ENCODE peak calls at places on chromosomes 5 and 9, in ten cellular contexts. N, V, F, T, R, I, Q, G, D and L are unnamed samples. For H3K9me3, the result is how much of the 10 kb centered on the place peaks cover.

GRCh38 chr5:12316812-12317211 is 412.6 kb upstream of the CTNND2 start:
- DNase-seq in N (no peak), V (no peak), F (no peak), T (no peak), R (no peak), I (no peak), Q (no peak), G (no peak), D (no peak), L (no peak)

GRCh38 chr5:95963650-95964410 is 2.2 kb upstream of the ELL2 start:
- DNase-seq in N (no peak), V (no peak), F (no peak), T (no peak), R (no peak), I (no peak), Q (no peak), G (no peak), D (no peak), L (no peak)

GRCh38 chr5:179225387-179225786 is 119.9 kb downstream of the ADAMTS2 start:
- DNase-seq in N (no peak), V (no peak), F (no peak), T (no peak), R (peak), I (no peak), Q (no peak), G (peak), D (no peak), L (no peak)

GRCh38 chr9:121242955-121243346 is 25.0 kb upstream of the GSN start:
- DNase-seq in N (no peak), V (no peak), F (no peak), T (no peak), R (no peak), I (no peak), Q (no peak), G (no peak), D (no peak), L (no peak)

GRCh38 chr9:93954436-93955355 is at the start of gene BARX1:
- DNase-seq in N (no peak), V (no peak), F (no peak), T (no peak), R (no peak), I (no peak), Q (no peak), G (no peak), D (no peak), L (no peak)

GRCh38 chr5:78574731-78575161 is 73.8 kb downstream of the LHFPL2 start:
- DNase-seq in N (no peak), V (no peak), F (peak), T (no peak), R (no peak), I (no peak), Q (no peak), G (no peak), D (no peak), L (no peak)

GRCh38 chr5:82332889-82333619 is 54.9 kb upstream of the RPS23 start:
- DNase-seq in N (no peak), V (no peak), F (no peak), T (no peak), R (no peak), I (no peak), Q (no peak), G (no peak), D (no peak), L (no peak)

GRCh38 chr9:113690055-113690740 is 185.9 kb upstream of the ZNF618 start:
- DNase-seq in N (no peak), V (no peak), F (no peak), T (no peak), R (no peak), I (no peak), Q (no peak), G (no peak), D (no peak), L (no peak)

GRCh38 chr5:171269717-171270116 is 39.3 kb upstream of the TLX3 start:
- DNase-seq in N (no peak), V (no peak), F (no peak), T (no peak), R (no peak), I (no peak), Q (no peak), G (no peak), D (no peak), L (peak)

GRCh38 chr5:177489119-177489716 is 8.2 kb downstream of the PDLIM7 start:
- DNase-seq in N (peak), V (no peak), F (no peak), T (no peak), R (no peak), I (no peak), Q (peak), G (no peak), D (no peak), L (no peak)

GRCh38 chr5:133512896-133513295 is 99.4 kb downstream of the FSTL4 start:
- DNase-seq in N (no peak), V (no peak), F (no peak), T (no peak), R (no peak), I (no peak), Q (no peak), G (no peak), D (no peak), L (no peak)

GRCh38 chr5:18778226-18778625 is 1144.0 kb downstream of the TAF11L14 start:
- DNase-seq in N (no peak), V (no peak), F (no peak), T (no peak), R (no peak), I (no peak), Q (no peak), G (no peak), D (no peak), L (no peak)

GRCh38 chr5:18771097-18771610 is 1136.9 kb downstream of the TAF11L14 start:
- DNase-seq in N (no peak), V (no peak), F (no peak), T (no peak), R (no peak), I (no peak), Q (no peak), G (no peak), D (no peak), L (no peak)

DNA sequence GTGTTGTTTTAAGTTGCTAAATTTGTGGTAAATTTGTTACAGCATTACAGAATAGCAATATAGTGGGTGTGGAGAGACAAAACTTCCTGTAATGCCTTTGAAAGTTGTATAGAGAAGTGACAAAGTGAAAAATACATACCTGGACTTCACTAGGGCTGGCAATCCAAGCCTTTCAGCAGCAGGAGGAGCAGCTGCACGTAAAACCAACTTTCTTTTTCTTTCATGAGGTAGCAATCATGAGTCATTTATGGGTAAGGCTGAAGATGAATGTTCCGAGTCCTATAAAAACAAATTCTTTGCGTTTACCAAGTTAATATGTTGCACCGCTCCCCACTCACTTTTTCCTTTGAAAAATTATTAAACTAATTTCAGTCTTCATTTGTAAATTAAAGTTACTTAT is 1138.2 kb downstream of the TAF11L14 start:
- DNase-seq in N (peak), V (no peak), F (peak), T (no peak), R (no peak), I (no peak), Q (no peak), G (no peak), D (no peak), L (no peak)
- TF ChIP-seq CTCF in N (peak), V (no peak), F (no peak), T (no peak), R (no peak), I (no peak), Q (no peak), G (no peak), D (no peak), L (no peak)

DNA sequence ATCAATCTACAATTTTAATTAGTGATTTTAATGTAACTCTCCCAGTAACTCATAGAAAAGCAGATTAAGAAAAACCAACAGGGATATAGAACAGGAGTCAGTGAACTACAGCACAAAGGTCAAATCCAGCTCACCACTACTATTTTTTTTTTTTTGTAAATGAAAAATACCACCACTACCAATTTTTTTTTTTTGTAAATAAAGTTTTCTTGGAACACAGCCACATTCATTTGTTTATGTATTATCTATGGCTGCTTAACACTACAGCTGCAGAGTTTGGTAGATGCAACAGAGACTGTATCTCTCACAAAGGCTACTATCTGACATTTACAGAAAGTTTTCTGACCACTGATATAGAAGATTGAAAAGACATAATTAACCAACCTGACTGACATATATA is 11.7 kb downstream of the ZNF510 start:
- DNase-seq in N (no peak), V (no peak), F (no peak), T (no peak), R (no peak), I (no peak), Q (no peak), G (no peak), D (no peak), L (no peak)
- H3K9me3 ChIP-seq in N (half or more), V (under half), F (under half), T (under half), R (half or more), I (half or more), Q (under half), G (half or more), D (under half), L (under half)

GRCh38 chr5:74648835-74649286 is 8.3 kb upstream of the ENC1 start:
- DNase-seq in N (peak), V (peak), F (peak), T (no peak), R (no peak), I (no peak), Q (no peak), G (no peak), D (peak), L (no peak)
- H3K4me3 ChIP-seq in N (no peak), V (no peak), F (no peak), T (no peak), R (no peak), I (no peak), Q (no peak), G (no peak), D (no peak), L (no peak)

DNA sequence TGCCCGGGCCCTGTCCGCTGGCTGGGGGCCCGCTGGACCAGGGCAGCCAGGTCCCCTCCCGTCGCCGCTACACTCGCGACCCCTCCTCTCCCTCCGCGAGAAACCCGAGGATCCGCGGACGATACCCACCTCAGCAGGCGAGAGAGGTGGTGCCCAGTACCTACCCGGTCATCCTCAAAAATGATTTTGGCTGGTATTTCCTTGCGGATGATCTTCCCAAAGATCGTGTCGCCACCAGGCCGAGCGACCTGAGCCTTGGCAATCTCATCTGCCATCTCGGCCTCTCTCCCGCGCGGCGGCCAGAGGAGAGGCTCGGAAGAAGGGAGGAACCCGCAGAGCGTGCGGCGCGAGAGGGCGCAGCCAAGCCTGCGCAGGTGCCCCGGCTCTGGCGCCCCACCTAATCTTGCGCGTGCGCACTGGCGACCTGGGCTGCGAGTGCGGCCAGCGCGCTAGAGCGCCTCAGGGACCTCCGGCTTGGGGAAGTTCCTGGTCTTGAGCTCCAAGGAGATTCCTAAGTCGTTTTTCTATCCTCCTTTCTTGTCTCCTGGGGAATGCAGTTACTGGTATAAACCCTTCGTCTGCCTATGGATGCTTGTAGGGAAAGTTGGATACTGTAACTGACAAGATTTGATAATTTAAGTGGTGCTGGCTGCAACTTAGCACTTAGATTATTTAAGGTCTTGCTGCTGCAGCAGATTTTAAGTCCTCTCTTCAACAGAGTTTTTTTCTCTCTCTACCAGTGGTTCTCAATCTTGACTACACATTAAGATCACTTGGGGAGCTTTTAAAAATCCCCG is at the start of gene HINT1:
- DNase-seq in N (peak), V (peak), F (peak), T (peak), R (peak), I (peak), Q (peak), G (peak), D (peak), L (peak)
- TF ChIP-seq CTCF in N (peak), V (no peak), F (peak), T (peak), R (peak), I (no peak), Q (no peak), G (no peak), D (no peak), L (peak)

GRCh38 chr9:92846662-92847145 is 31.1 kb downstream of the ZNF484 start:
- DNase-seq in N (peak), V (no peak), F (no peak), T (no peak), R (no peak), I (no peak), Q (no peak), G (no peak), D (no peak), L (no peak)

DNA sequence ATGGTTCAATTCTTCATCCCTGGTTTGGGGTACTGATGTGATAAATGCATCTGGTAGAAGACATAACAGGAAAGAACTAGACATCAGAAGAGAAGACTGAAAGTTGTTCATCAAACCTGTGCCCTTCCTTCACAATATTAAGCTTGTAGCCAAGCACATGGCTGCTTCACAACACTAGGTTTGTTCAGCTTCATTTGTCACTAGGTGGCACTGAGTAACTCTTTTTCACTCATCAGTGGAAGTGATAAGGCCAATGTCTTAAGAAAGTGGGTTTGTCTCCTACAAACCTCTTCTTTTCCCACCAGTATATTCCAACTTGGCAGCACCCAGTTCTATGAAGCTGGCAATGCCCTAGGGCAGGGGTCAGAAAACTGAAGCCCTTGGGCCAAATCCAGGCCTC is 26.9 kb downstream of the ZNF484 start:
- DNase-seq in N (peak), V (no peak), F (no peak), T (no peak), R (no peak), I (no peak), Q (no peak), G (no peak), D (no peak), L (no peak)
- H3K9me3 ChIP-seq in N (half or more), V (under half), F (under half), T (under half), R (under half), I (half or more), Q (under half), G (under half), D (under half), L (under half)

DNA sequence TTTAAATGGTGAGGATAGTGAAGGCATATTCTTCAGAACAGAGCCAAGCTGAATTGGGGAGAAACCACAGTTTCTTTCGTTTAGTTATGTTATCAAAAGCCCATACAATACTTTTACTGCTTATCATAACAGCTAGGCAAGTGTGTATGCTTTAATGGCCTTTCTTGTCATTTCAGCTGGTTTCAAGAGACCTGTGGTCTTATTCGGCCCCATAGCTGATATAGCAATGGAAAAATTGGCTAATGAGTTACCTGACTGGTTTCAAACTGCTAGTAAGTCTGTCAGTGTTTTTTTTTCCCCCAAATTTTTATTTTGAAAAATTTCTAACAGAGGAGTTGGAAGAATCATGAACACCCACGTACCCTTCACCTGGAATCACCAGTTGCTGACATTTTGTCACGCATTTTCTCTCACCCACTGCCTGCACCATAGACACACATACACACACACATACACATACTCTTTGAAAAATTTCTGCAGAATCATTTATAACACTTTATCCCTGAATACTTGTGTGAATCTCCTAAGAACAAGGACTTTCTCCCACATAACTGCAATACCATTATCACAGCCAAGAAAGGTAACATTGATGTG is 63.7 kb downstream of the TJP2 start:
- DNase-seq in N (no peak), V (no peak), F (no peak), T (no peak), R (no peak), I (no peak), Q (no peak), G (no peak), D (no peak), L (no peak)
- H3K4me3 ChIP-seq in N (no peak), V (no peak), F (no peak), T (no peak), R (no peak), I (no peak), Q (no peak), G (no peak), D (no peak), L (no peak)

GRCh38 chr5:5203441-5203840 is 63.3 kb downstream of the ADAMTS16 start:
- DNase-seq in N (no peak), V (no peak), F (no peak), T (no peak), R (no peak), I (no peak), Q (no peak), G (no peak), D (no peak), L (no peak)

GRCh38 chr5:5209510-5210286 is 69.6 kb downstream of the ADAMTS16 start:
- DNase-seq in N (no peak), V (no peak), F (no peak), T (no peak), R (no peak), I (no peak), Q (no peak), G (no peak), D (no peak), L (no peak)

GRCh38 chr5:5209101-5209500 is 69.0 kb downstream of the ADAMTS16 start:
- DNase-seq in N (no peak), V (no peak), F (no peak), T (no peak), R (no peak), I (no peak), Q (no peak), G (no peak), D (no peak), L (no peak)

GRCh38 chr5:5207832-5208231 is 67.7 kb downstream of the ADAMTS16 start:
- DNase-seq in N (no peak), V (no peak), F (no peak), T (no peak), R (no peak), I (no peak), Q (no peak), G (no peak), D (no peak), L (no peak)
- TF ChIP-seq CTCF in N (no peak), V (no peak), F (no peak), T (no peak), R (no peak), I (no peak), Q (no peak), G (no peak), D (no peak), L (no peak)

GRCh38 chr5:16108418-16108817 is 71.2 kb downstream of the MARCHF11 start:
- DNase-seq in N (no peak), V (no peak), F (no peak), T (no peak), R (no peak), I (no peak), Q (no peak), G (no peak), D (no peak), L (no peak)
- H3K9me3 ChIP-seq in N (under half), V (under half), F (under half), T (under half), R (under half), I (under half), Q (under half), G (under half), D (under half), L (under half)